ENCODE peak calls at places on chromosomes 1 and 21, in four cellular contexts. One of them, this sample, is unnamed.

GRCh38 chr1:84869750-84870149 is 23.3 kb downstream of the LPAR3 start:
- DNase-seq in kidney: no peak
- DNase-seq in small intestine: no peak
- DNase-seq in right cardiac atrium: no peak
- DNase-seq in this sample: no peak

GRCh38 chr1:230797376-230798186 is 50.4 kb downstream of the CAPN9 start:
- DNase-seq in kidney: no peak
- DNase-seq in small intestine: peak
- DNase-seq in right cardiac atrium: peak
- DNase-seq in this sample: peak

GRCh38 chr1:61436016-61436415 is 288.9 kb downstream of the TM2D1 start:
- DNase-seq in kidney: no peak
- DNase-seq in small intestine: no peak
- DNase-seq in right cardiac atrium: no peak
- DNase-seq in this sample: no peak

GRCh38 chr1:121594096-121594495 is 409.3 kb downstream of the SRGAP2C start:
- DNase-seq in kidney: no peak
- DNase-seq in small intestine: no peak
- DNase-seq in right cardiac atrium: no peak
- DNase-seq in this sample: no peak

GRCh38 chr1:246131095-246131494 is 376.0 kb downstream of the SMYD3 start:
- DNase-seq in kidney: no peak
- DNase-seq in small intestine: no peak
- DNase-seq in right cardiac atrium: no peak
- DNase-seq in this sample: no peak

GRCh38 chr1:244155661-244156060 is 104.6 kb downstream of the ZBTB18 start:
- DNase-seq in right cardiac atrium: no peak
- DNase-seq in small intestine: no peak
- DNase-seq in kidney: no peak
- DNase-seq in this sample: no peak

GRCh38 chr1:180966310-180966709 is 53.6 kb downstream of the KIAA1614 start:
- DNase-seq in right cardiac atrium: no peak
- DNase-seq in small intestine: no peak
- DNase-seq in kidney: no peak
- DNase-seq in this sample: no peak

GRCh38 chr1:48670234-48671020 is 106.3 kb downstream of the BEND5 start:
- DNase-seq in kidney: no peak
- DNase-seq in small intestine: no peak
- DNase-seq in right cardiac atrium: no peak
- DNase-seq in this sample: no peak

GRCh38 chr21:21074305-21074704 is 76.1 kb downstream of the NCAM2 start:
- DNase-seq in small intestine: no peak
- DNase-seq in right cardiac atrium: no peak
- DNase-seq in kidney: no peak
- DNase-seq in this sample: no peak

GRCh38 chr21:15552914-15553491 is 176.8 kb upstream of the USP25 start:
- DNase-seq in right cardiac atrium: no peak
- DNase-seq in kidney: no peak
- DNase-seq in small intestine: no peak
- DNase-seq in this sample: no peak

GRCh38 chr1:85406887-85407593 is 57.9 kb downstream of the DDAH1 start:
- DNase-seq in right cardiac atrium: peak
- DNase-seq in small intestine: peak
- DNase-seq in kidney: no peak
- DNase-seq in this sample: no peak

GRCh38 chr1:156444407-156445001 is 56.1 kb downstream of the MEF2D start:
- DNase-seq in right cardiac atrium: no peak
- DNase-seq in kidney: no peak
- DNase-seq in small intestine: no peak
- DNase-seq in this sample: no peak

GRCh38 chr1:167747988-167748387 is 26.2 kb downstream of the MPZL1 start:
- DNase-seq in kidney: no peak
- DNase-seq in right cardiac atrium: no peak
- DNase-seq in small intestine: no peak
- DNase-seq in this sample: no peak

GRCh38 chr1:35569956-35570355 is 3.2 kb upstream of the TFAP2E start:
- DNase-seq in kidney: no peak
- DNase-seq in small intestine: no peak
- DNase-seq in right cardiac atrium: no peak
- DNase-seq in this sample: no peak

GRCh38 chr1:21855257-21856096 is 43.4 kb downstream of the LDLRAD2 start:
- DNase-seq in small intestine: no peak
- DNase-seq in right cardiac atrium: no peak
- DNase-seq in kidney: no peak
- DNase-seq in this sample: peak

GRCh38 chr1:168090395-168090794 is 46.3 kb downstream of the GPR161 start:
- DNase-seq in kidney: no peak
- DNase-seq in small intestine: no peak
- DNase-seq in right cardiac atrium: no peak
- DNase-seq in this sample: no peak

GRCh38 chr1:244920911-244921310 is 56.6 kb upstream of the HNRNPU start:
- DNase-seq in kidney: no peak
- DNase-seq in right cardiac atrium: no peak
- DNase-seq in small intestine: no peak
- DNase-seq in this sample: peak

GRCh38 chr1:21562896-21563295 is 53.7 kb downstream of the ALPL start:
- DNase-seq in right cardiac atrium: no peak
- DNase-seq in kidney: no peak
- DNase-seq in small intestine: no peak
- DNase-seq in this sample: peak

GRCh38 chr1:53554592-53555305 is 95.5 kb downstream of the DMRTB1 start:
- DNase-seq in kidney: peak
- DNase-seq in small intestine: no peak
- DNase-seq in right cardiac atrium: no peak
- DNase-seq in this sample: no peak

GRCh38 chr1:94986783-94987182 is 59.9 kb upstream of the CNN3 start:
- DNase-seq in small intestine: no peak
- DNase-seq in right cardiac atrium: no peak
- DNase-seq in kidney: no peak
- DNase-seq in this sample: no peak

GRCh38 chr1:21620461-21620860 is 48.7 kb downstream of the RAP1GAP start:
- DNase-seq in right cardiac atrium: no peak
- DNase-seq in kidney: no peak
- DNase-seq in small intestine: no peak
- DNase-seq in this sample: no peak

GRCh38 chr1:181551249-181551648 is 67.9 kb downstream of the CACNA1E start:
- DNase-seq in small intestine: no peak
- DNase-seq in right cardiac atrium: no peak
- DNase-seq in kidney: no peak
- DNase-seq in this sample: no peak

GRCh38 chr1:193819376-193819775 is 633.0 kb upstream of the B3GALT2 start:
- DNase-seq in right cardiac atrium: no peak
- DNase-seq in kidney: no peak
- DNase-seq in small intestine: no peak
- DNase-seq in this sample: no peak

GRCh38 chr1:71796044-71796443 is 486.3 kb downstream of the NEGR1 start:
- DNase-seq in right cardiac atrium: no peak
- DNase-seq in small intestine: no peak
- DNase-seq in kidney: no peak
- DNase-seq in this sample: no peak

GRCh38 chr1:9766759-9767442 is 56.9 kb downstream of the CLSTN1 start:
- DNase-seq in kidney: no peak
- DNase-seq in small intestine: no peak
- DNase-seq in right cardiac atrium: no peak
- DNase-seq in this sample: no peak

GRCh38 chr1:3530931-3531818 is 76.7 kb downstream of the ARHGEF16 start:
- DNase-seq in small intestine: peak
- DNase-seq in kidney: peak
- DNase-seq in right cardiac atrium: peak
- DNase-seq in this sample: peak

GRCh38 chr1:3527774-3528173 is 73.3 kb downstream of the ARHGEF16 start:
- DNase-seq in small intestine: no peak
- DNase-seq in right cardiac atrium: no peak
- DNase-seq in kidney: no peak
- DNase-seq in this sample: no peak

GRCh38 chr1:3529099-3529729 is 74.7 kb downstream of the ARHGEF16 start:
- DNase-seq in right cardiac atrium: peak
- DNase-seq in small intestine: peak
- DNase-seq in kidney: no peak
- DNase-seq in this sample: peak

GRCh38 chr1:3531928-3532327 is 77.5 kb downstream of the ARHGEF16 start:
- DNase-seq in small intestine: no peak
- DNase-seq in kidney: no peak
- DNase-seq in right cardiac atrium: no peak
- DNase-seq in this sample: no peak

GRCh38 chr1:3530086-3530930 is 75.8 kb downstream of the ARHGEF16 start:
- DNase-seq in small intestine: no peak
- DNase-seq in right cardiac atrium: no peak
- DNase-seq in kidney: no peak
- DNase-seq in this sample: no peak
- H3K4me3 ChIP-seq in small intestine: peak
- H3K4me3 ChIP-seq in right cardiac atrium: peak
- H3K4me3 ChIP-seq in kidney: peak
- H3K4me3 ChIP-seq in this sample: peak

GRCh38 chr1:202031796-202032195 is 21.4 kb downstream of the ELF3 start:
- DNase-seq in right cardiac atrium: no peak
- DNase-seq in kidney: no peak
- DNase-seq in small intestine: no peak
- DNase-seq in this sample: no peak

GRCh38 chr1:202037706-202038296 is 27.4 kb downstream of the ELF3 start:
- DNase-seq in small intestine: peak
- DNase-seq in kidney: no peak
- DNase-seq in right cardiac atrium: no peak
- DNase-seq in this sample: no peak

GRCh38 chr1:202036595-202037387 is 26.4 kb downstream of the ELF3 start:
- DNase-seq in small intestine: peak
- DNase-seq in right cardiac atrium: no peak
- DNase-seq in kidney: no peak
- DNase-seq in this sample: no peak

GRCh38 chr1:202034149-202034682 is 23.8 kb downstream of the ELF3 start:
- DNase-seq in right cardiac atrium: no peak
- DNase-seq in small intestine: no peak
- DNase-seq in kidney: no peak
- DNase-seq in this sample: no peak

DNA sequence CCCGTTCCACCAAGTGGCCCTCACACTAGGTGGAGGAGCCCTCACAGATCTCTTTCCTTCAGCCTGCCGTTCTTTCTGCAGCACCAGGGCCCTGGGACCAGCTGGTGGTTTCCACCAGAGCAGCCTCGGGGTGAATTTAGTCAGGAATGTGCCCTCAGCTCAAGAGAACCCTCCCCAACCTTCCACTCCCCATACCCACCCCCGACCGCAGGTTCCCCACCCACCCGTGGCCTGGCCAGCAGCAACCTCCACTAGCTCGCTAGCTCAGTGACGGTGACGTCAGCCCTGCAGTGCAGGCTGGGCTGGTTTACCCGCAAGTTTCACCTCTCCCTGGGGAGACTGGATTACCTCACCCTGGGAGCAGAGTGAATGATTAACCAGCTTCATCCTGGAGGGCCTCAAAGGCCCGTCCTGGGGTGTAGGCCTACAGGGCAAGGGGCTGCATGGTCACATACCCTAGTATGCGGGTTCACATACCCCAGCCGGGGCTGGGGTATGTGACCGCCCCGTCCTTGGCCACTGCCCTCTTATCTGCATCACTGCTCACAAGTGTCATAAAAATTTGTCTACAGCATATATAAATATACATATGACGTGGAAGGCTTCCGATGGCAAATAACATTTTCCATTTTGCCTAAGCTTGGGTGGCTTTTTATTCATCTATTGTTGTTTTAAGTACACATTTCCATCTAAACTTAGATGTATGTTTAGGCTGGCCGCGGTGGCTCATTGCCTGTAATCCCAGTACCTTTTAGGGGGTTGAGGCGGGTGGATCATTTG is 24.5 kb downstream of the ELF3 start:
- DNase-seq in small intestine: peak
- DNase-seq in kidney: peak
- DNase-seq in right cardiac atrium: peak
- DNase-seq in this sample: peak
- H3K27ac ChIP-seq in small intestine: peak
- H3K27ac ChIP-seq in kidney: peak
- H3K27ac ChIP-seq in right cardiac atrium: no peak
- H3K27ac ChIP-seq in this sample: no peak

DNA sequence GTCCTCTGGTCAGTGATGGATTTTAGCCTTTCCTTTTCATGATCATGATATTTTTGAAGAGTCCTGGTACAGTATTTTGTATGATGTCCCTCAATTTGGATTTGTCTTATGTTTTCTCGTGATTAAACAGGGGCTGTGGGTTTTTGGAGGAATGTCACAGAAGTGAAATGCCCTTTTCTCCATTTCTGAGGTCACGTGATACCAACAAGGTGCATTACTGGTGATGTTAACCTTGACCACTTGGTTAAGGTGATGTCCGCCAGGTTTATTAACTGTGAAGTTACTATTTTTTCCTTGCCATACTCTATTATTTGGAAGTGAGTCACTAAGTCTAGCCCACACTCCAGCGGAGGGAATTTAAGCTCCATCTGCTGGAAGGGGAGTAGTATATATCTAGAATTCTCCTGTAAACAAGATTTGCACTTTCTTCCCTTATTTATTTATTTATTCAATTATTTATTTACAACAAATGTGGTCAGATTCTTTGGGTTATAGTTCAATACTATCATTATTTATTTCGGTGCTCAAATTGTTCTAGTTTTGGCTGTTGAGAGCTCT is 123.4 kb downstream of the HIVEP3 start:
- DNase-seq in small intestine: no peak
- DNase-seq in right cardiac atrium: no peak
- DNase-seq in kidney: no peak
- DNase-seq in this sample: no peak
- H3K4me3 ChIP-seq in small intestine: no peak
- H3K4me3 ChIP-seq in right cardiac atrium: no peak
- H3K4me3 ChIP-seq in kidney: no peak
- H3K4me3 ChIP-seq in this sample: no peak

DNA sequence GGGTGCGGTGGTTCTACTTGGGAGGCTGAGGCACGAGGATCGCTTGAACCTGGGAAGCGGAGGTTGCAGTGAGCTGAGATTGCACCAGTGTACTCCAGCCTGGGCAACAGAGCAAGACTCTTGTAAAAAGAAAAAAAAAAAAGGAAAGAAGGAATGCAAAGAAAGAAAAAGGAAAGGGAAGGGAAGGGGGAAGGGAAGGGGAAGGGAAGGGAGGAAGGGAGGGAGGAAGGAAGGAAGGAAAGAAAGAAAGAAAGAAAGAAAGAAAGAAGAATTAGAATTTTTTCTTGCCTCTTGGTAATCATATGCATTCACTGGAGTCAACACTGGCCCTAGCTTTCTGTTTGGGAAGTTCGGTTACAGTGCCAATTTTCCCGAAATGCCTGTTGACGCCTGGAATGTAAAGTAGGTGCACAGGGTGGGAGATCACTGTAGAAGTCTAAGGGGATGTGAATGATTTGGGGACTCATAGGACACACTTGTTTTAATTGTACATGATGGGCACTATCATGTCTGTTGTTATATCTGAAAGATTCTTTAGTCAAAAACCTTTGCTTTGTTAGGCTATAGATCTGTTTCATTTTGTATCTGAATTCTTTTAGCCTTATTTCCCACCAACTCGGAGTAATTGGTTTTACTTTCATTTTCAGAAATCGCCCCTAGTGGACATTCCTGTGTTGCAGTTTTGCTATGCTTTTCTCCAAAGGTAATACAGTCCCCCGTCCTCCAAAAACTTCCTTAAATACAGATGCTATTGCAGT is 59.8 kb upstream of the MORC3 start:
- DNase-seq in right cardiac atrium: no peak
- DNase-seq in kidney: peak
- DNase-seq in small intestine: peak
- DNase-seq in this sample: no peak
- H3K27ac ChIP-seq in right cardiac atrium: no peak
- H3K27ac ChIP-seq in kidney: peak
- H3K27ac ChIP-seq in small intestine: peak
- H3K27ac ChIP-seq in this sample: peak

This sample was measured in psoas muscle.